ENCODE peak calls at places on chromosomes 6 and 20, in eight cellular contexts. V, L, F, I, A, M, C and Z are unnamed samples.

GRCh38 chr20:21251278-21251677 is 51.9 kb upstream of the XRN2 start:
- DNase-seq in F (no peak), I (peak), C (no peak), V (no peak), L (no peak), M (no peak), A (peak), Z (no peak)

GRCh38 chr20:38108438-38109024 is 56.5 kb downstream of the TGM2 start:
- DNase-seq in C (no peak), L (peak), F (no peak), I (no peak), A (no peak), V (no peak), M (no peak), Z (no peak)

GRCh38 chr20:18397090-18397489 is 69.7 kb downstream of the DZANK1 start:
- DNase-seq in V (no peak), C (no peak), L (no peak), I (no peak), A (no peak), M (no peak), F (no peak), Z (no peak)

GRCh38 chr6:24257282-24257681 is 100.6 kb downstream of the DCDC2 start:
- DNase-seq in A (no peak), V (no peak), C (peak), I (peak), F (no peak), M (no peak), L (no peak), Z (no peak)

GRCh38 chr20:34401741-34402455 is 38.8 kb downstream of the ITCH start:
- DNase-seq in V (no peak), I (no peak), F (no peak), A (no peak), L (no peak), M (no peak), C (peak), Z (no peak)

GRCh38 chr6:137967689-137968467 is 100.8 kb downstream of the TNFAIP3 start:
- DNase-seq in C (peak), L (no peak), I (no peak), A (peak), F (no peak), M (no peak), V (no peak), Z (no peak)

GRCh38 chr20:12591949-12592470 is 416.8 kb upstream of the SPTLC3 start:
- DNase-seq in C (no peak), M (no peak), V (no peak), L (no peak), I (no peak), F (no peak), A (no peak), Z (no peak)

GRCh38 chr20:38890497-38890818 is 35.8 kb upstream of the FAM83D start:
- DNase-seq in M (no peak), F (no peak), L (no peak), A (peak), I (peak), C (no peak), V (no peak), Z (no peak)

GRCh38 chr6:119160911-119161310 is 82.4 kb upstream of the FAM184A start:
- DNase-seq in V (no peak), I (no peak), M (no peak), L (no peak), A (no peak), F (no peak), C (no peak), Z (no peak)

GRCh38 chr6:51077967-51078518 is 259.4 kb downstream of the TFAP2B start:
- DNase-seq in I (peak), V (no peak), C (no peak), A (no peak), M (no peak), L (no peak), F (peak), Z (no peak)

GRCh38 chr6:125099211-125100017 is 54.2 kb upstream of the TPD52L1 start:
- DNase-seq in M (peak), V (peak), I (peak), L (peak), A (peak), F (peak), C (peak), Z (peak)

GRCh38 chr6:166112580-166112979 is 55.1 kb downstream of the TBXT start:
- DNase-seq in V (no peak), C (no peak), F (no peak), I (peak), L (no peak), A (no peak), M (no peak), Z (peak)

GRCh38 chr6:22413681-22414305 is 117.0 kb upstream of the PRL start:
- DNase-seq in A (no peak), L (no peak), I (peak), M (no peak), V (no peak), F (no peak), C (no peak), Z (no peak)

GRCh38 chr6:116624036-116624805 is 7.9 kb downstream of the RSPH4A start:
- DNase-seq in F (no peak), A (peak), C (no peak), I (peak), M (no peak), V (no peak), L (no peak), Z (no peak)

GRCh38 chr6:119310486-119311036 is 39.0 kb downstream of the MAN1A1 start:
- DNase-seq in L (no peak), A (no peak), V (no peak), M (no peak), I (peak), F (no peak), C (no peak), Z (no peak)

GRCh38 chr20:21019831-21020655 is 86.1 kb downstream of the LINC00237 start:
- DNase-seq in C (no peak), V (no peak), A (no peak), I (no peak), F (no peak), M (no peak), L (no peak), Z (no peak)

GRCh38 chr6:52503853-52504777 is 72.7 kb downstream of the TRAM2 start:
- DNase-seq in I (peak), A (peak), V (peak), M (no peak), F (no peak), L (peak), C (no peak), Z (peak)

GRCh38 chr6:118669561-118669960 is 18.2 kb upstream of the CEP85L start:
- DNase-seq in V (no peak), L (no peak), A (no peak), F (no peak), I (no peak), C (no peak), M (no peak), Z (no peak)

GRCh38 chr6:67886036-67886707 is 748.9 kb upstream of the ADGRB3 start:
- DNase-seq in A (no peak), M (no peak), V (no peak), C (no peak), F (no peak), I (no peak), L (no peak), Z (no peak)

GRCh38 chr6:65045801-65046200 is 661.2 kb downstream of the EYS start:
- DNase-seq in I (no peak), A (no peak), C (no peak), M (no peak), F (no peak), V (no peak), L (no peak), Z (no peak)

GRCh38 chr6:617485-618100 is 39.3 kb downstream of the HUS1B start:
- DNase-seq in M (peak), C (no peak), V (no peak), L (peak), I (peak), A (no peak), F (peak), Z (no peak)
- TF ChIP-seq CTCF in M (no peak), C (no peak), V (no peak), L (peak), I (peak), A (peak), F (peak), Z (no peak)

GRCh38 chr6:106890447-106890846 is 84.1 kb downstream of the CD24 start:
- DNase-seq in L (no peak), C (no peak), F (no peak), M (no peak), A (no peak), V (no peak), I (no peak), Z (no peak)
- TF ChIP-seq CTCF in L (no peak), C (no peak), F (no peak), M (no peak), A (no peak), V (no peak), I (no peak), Z (no peak)

DNA sequence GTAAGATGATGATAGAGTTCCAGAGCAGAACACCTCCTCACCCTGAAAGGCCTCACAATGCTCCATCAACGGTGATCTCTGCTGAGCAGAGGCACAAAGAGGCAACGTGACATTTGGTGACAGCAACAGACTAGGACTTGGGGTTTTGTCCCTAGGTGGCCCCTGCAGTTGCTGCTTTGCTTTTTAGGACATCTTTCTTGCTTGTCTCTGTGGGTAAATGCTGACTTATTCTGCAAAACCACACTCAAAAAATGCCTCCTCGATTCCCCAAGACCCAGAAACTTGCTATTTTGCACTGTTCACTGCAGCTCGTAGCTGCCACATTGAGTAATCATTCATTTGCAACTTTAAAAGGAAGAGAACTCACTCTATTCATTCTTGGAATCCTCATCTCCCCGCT is 209.9 kb downstream of the LY86 start:
- DNase-seq in C (no peak), V (no peak), A (no peak), F (no peak), I (no peak), M (no peak), L (no peak), Z (no peak)
- TF ChIP-seq CTCF in C (no peak), V (no peak), A (no peak), F (no peak), I (no peak), M (no peak), L (no peak), Z (no peak)

GRCh38 chr6:17585766-17586502 is 14.2 kb upstream of the FAM8A1 start:
- DNase-seq in L (no peak), V (no peak), F (peak), I (peak), A (peak), M (peak), C (no peak), Z (peak)
- TF ChIP-seq CTCF in L (no peak), V (peak), F (peak), I (peak), A (peak), M (no peak), C (peak), Z (peak)

GRCh38 chr6:97958143-97958542 is 675.1 kb upstream of the MMS22L start:
- DNase-seq in I (peak), V (no peak), C (no peak), A (peak), L (peak), F (peak), M (peak), Z (no peak)
- TF ChIP-seq CTCF in I (no peak), V (no peak), C (no peak), A (peak), L (no peak), F (peak), M (no peak), Z (no peak)

GRCh38 chr6:152316024-152316423 is 321.1 kb downstream of the SYNE1 start:
- DNase-seq in F (no peak), A (no peak), L (no peak), M (no peak), V (no peak), C (no peak), I (no peak), Z (no peak)

GRCh38 chr6:152312434-152312833 is 324.7 kb downstream of the SYNE1 start:
- DNase-seq in L (no peak), I (no peak), V (no peak), M (no peak), A (no peak), F (no peak), C (no peak), Z (no peak)

GRCh38 chr6:152313542-152314482 is 323.4 kb downstream of the SYNE1 start:
- DNase-seq in A (peak), F (no peak), I (no peak), M (no peak), L (no peak), C (no peak), V (no peak), Z (no peak)

GRCh38 chr6:152318278-152318677 is 318.9 kb downstream of the SYNE1 start:
- DNase-seq in F (no peak), V (no peak), M (no peak), L (no peak), C (no peak), A (no peak), I (no peak), Z (no peak)

DNA sequence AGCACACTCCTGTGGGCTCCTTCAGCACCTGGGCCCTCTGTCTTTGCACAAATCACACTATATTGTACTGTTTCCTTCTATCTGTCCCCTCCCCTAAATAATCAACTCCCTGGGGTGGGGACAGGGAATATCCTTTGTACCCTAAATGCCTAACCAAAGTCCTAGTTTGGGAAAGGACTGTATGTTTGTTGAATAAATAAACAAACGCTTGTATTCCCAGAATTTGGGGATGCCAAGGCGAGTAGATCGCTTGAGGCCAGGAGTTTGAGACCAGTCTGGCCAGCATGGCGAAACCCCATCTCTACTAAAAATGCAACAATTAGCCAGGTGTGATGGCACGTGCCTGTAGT is 322.7 kb downstream of the SYNE1 start:
- DNase-seq in A (no peak), I (no peak), L (no peak), C (no peak), M (no peak), V (no peak), F (no peak), Z (no peak)
- TF ChIP-seq CTCF in A (no peak), I (no peak), L (no peak), C (no peak), M (no peak), V (no peak), F (no peak), Z (no peak)

DNA sequence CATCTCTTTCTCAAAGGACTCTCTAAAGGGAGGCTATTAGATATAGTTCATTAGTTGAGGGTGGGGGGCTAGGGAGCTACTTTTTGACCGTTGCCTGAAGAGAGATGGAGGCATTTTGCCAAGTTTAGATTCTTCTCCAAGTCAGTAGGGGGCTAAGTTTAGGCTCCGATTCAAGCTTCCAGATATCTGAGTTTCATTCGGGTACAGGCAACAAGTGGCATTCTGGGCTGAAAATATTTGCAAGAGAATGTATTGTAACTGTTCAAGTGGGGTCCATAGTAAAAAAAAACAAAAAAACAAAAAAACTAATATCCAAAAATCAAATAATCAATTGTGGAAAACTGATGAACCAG is 43.4 kb upstream of the PIM1 start:
- DNase-seq in L (no peak), V (no peak), F (no peak), M (no peak), A (no peak), C (no peak), I (no peak), Z (no peak)
- TF ChIP-seq CTCF in L (no peak), V (no peak), F (peak), M (no peak), A (no peak), C (no peak), I (no peak), Z (no peak)